ENCODE peak calls at places on chromosomes 7 and 10, in ten cellular contexts. I, X, Q, A, W, P, D, V, Z and R are unnamed samples.

GRCh38 chr10:17238445-17239275 is 10.6 kb downstream of the VIM start:
- DNase-seq in A (no peak), Z (no peak), V (no peak), D (no peak), I (no peak), W (no peak), X (no peak), Q (no peak), P (no peak), R (no peak)

GRCh38 chr7:119761776-119762175 is 511.2 kb upstream of the KCND2 start:
- DNase-seq in X (no peak), A (no peak), P (no peak), Z (no peak), D (no peak), V (no peak), I (no peak), W (no peak), Q (no peak), R (no peak)

GRCh38 chr7:133504825-133505224 is 251.9 kb downstream of the EXOC4 start:
- DNase-seq in A (no peak), X (no peak), Z (no peak), D (no peak), I (no peak), Q (no peak), V (no peak), P (no peak), W (no peak), R (no peak)

GRCh38 chr7:33853361-33854062 is 51.8 kb upstream of the BMPER start:
- DNase-seq in D (no peak), V (no peak), X (no peak), W (no peak), P (no peak), I (no peak), A (no peak), Z (no peak), Q (no peak), R (no peak)

GRCh38 chr10:77889277-77889903 is 37.2 kb downstream of the DLG5 start:
- DNase-seq in Z (no peak), A (no peak), P (peak), V (peak), W (peak), Q (peak), X (peak), D (peak), I (peak), R (no peak)

GRCh38 chr10:2839081-2839725 is 228.1 kb upstream of the PFKP start:
- DNase-seq in A (peak), Z (no peak), X (peak), Q (no peak), I (peak), P (peak), D (peak), W (peak), V (peak), R (no peak)

GRCh38 chr10:49360271-49361177 is 35.4 kb downstream of the DRGX start:
- DNase-seq in A (no peak), V (peak), P (no peak), W (peak), Q (no peak), I (peak), D (no peak), X (no peak), Z (no peak), R (no peak)

GRCh38 chr7:131076032-131076431 is 251.6 kb upstream of the MKLN1 start:
- DNase-seq in W (no peak), D (no peak), V (no peak), Q (no peak), X (no peak), A (no peak), Z (no peak), I (no peak), P (no peak), R (no peak)

GRCh38 chr10:74145133-74145532 is 5.5 kb downstream of the AP3M1 start:
- DNase-seq in P (no peak), W (no peak), I (no peak), Q (no peak), X (no peak), A (no peak), D (no peak), V (no peak), Z (no peak), R (no peak)

GRCh38 chr10:23171232-23171876 is 20.8 kb upstream of the PTF1A start:
- DNase-seq in W (no peak), Z (no peak), I (peak), A (no peak), Q (no peak), P (no peak), X (peak), D (peak), V (peak), R (no peak)

GRCh38 chr7:118186491-118186890 is 2.5 kb downstream of the LSM8 start:
- DNase-seq in P (no peak), W (no peak), A (no peak), Q (no peak), Z (no peak), I (no peak), D (no peak), V (no peak), X (no peak), R (no peak)

GRCh38 chr7:80185571-80185970 is 50.9 kb downstream of the GNAI1 start:
- DNase-seq in Q (no peak), X (no peak), I (no peak), Z (no peak), D (no peak), A (no peak), P (no peak), V (no peak), W (no peak), R (no peak)

GRCh38 chr10:118798186-118798811 is 43.5 kb upstream of the CACUL1 start:
- DNase-seq in I (no peak), W (no peak), V (no peak), D (no peak), P (no peak), A (no peak), Q (peak), Z (no peak), X (no peak), R (no peak)

GRCh38 chr7:114413741-114414140 is 874 bp upstream of the FOXP2 start:
- DNase-seq in D (no peak), V (no peak), A (no peak), Z (no peak), P (no peak), X (no peak), W (no peak), Q (no peak), I (no peak), R (no peak)

GRCh38 chr10:101709359-101710063 is 14.5 kb upstream of the FBXW4 start:
- DNase-seq in Q (no peak), W (no peak), I (no peak), D (no peak), V (no peak), Z (no peak), A (no peak), X (no peak), P (no peak), R (no peak)

GRCh38 chr10:132836248-132836831 is 50.4 kb upstream of the NKX6-2 start:
- DNase-seq in Q (no peak), W (no peak), V (no peak), P (no peak), X (no peak), Z (no peak), I (no peak), D (peak), A (peak), R (peak)

GRCh38 chr10:30384791-30385201 is 35.7 kb upstream of the MTPAP start:
- DNase-seq in X (peak), Z (no peak), D (peak), Q (peak), W (peak), V (peak), A (no peak), I (peak), P (no peak), R (no peak)

GRCh38 chr10:72145657-72146450 is 57.5 kb upstream of the SPOCK2 start:
- DNase-seq in D (no peak), Q (no peak), P (no peak), Z (no peak), X (peak), W (no peak), A (no peak), I (peak), V (peak), R (no peak)

GRCh38 chr10:92826061-92826460 is 22.3 kb upstream of the EXOC6 start:
- DNase-seq in W (no peak), I (no peak), D (no peak), V (no peak), X (no peak), P (no peak), Z (no peak), Q (no peak), A (no peak), R (no peak)
- H3K27ac ChIP-seq in W (no peak), I (no peak), D (no peak), V (no peak), X (no peak), P (no peak), Z (no peak), Q (no peak), A (no peak), R (no peak)

GRCh38 chr10:938954-939678 is 7.6 kb upstream of the LARP4B start:
- DNase-seq in Z (no peak), X (no peak), A (no peak), D (no peak), P (no peak), V (no peak), Q (no peak), I (no peak), W (no peak), R (no peak)
- H3K27ac ChIP-seq in Z (no peak), X (no peak), A (no peak), D (no peak), P (no peak), V (no peak), Q (no peak), I (no peak), W (no peak), R (no peak)

GRCh38 chr7:28330384-28331070 is 81.8 kb upstream of the CREB5 start:
- DNase-seq in Z (no peak), X (no peak), P (no peak), Q (no peak), I (no peak), A (no peak), W (no peak), D (no peak), V (no peak), R (no peak)

GRCh38 chr7:28329616-28330373 is 82.5 kb upstream of the CREB5 start:
- DNase-seq in Z (no peak), D (no peak), P (no peak), X (no peak), I (no peak), W (no peak), V (peak), A (no peak), Q (no peak), R (no peak)

GRCh38 chr7:28332031-28332430 is 80.3 kb upstream of the CREB5 start:
- DNase-seq in P (no peak), V (no peak), Z (no peak), I (no peak), W (no peak), D (no peak), A (no peak), Q (no peak), X (no peak), R (no peak)

GRCh38 chr7:28328161-28328560 is 84.2 kb upstream of the CREB5 start:
- DNase-seq in X (no peak), D (no peak), I (no peak), V (no peak), Q (no peak), P (no peak), Z (no peak), A (no peak), W (no peak), R (no peak)

GRCh38 chr7:28328822-28329615 is 83.3 kb upstream of the CREB5 start:
- DNase-seq in D (no peak), A (no peak), W (no peak), I (no peak), X (no peak), P (no peak), Z (no peak), Q (no peak), V (no peak), R (no peak)
- H3K27ac ChIP-seq in D (no peak), A (no peak), W (no peak), I (no peak), X (no peak), P (no peak), Z (no peak), Q (no peak), V (peak), R (no peak)

GRCh38 chr10:86535057-86535882 is 13.7 kb upstream of the WAPL start:
- DNase-seq in I (peak), X (peak), V (peak), Z (peak), P (peak), D (peak), W (peak), Q (peak), A (peak), R (peak)

GRCh38 chr10:86536294-86536861 is 14.8 kb upstream of the WAPL start:
- DNase-seq in Q (no peak), D (no peak), A (no peak), Z (peak), V (no peak), I (peak), P (no peak), X (peak), W (no peak), R (peak)

GRCh38 chr10:86538547-86538946 is 17.0 kb upstream of the WAPL start:
- DNase-seq in D (no peak), Q (no peak), V (no peak), P (peak), Z (no peak), W (no peak), A (no peak), I (no peak), X (no peak), R (no peak)

GRCh38 chr10:86533328-86533727 is 11.7 kb upstream of the WAPL start:
- DNase-seq in Z (no peak), V (no peak), A (peak), X (no peak), Q (no peak), D (no peak), W (no peak), P (no peak), I (no peak), R (no peak)
- H3K27ac ChIP-seq in Z (no peak), V (no peak), A (peak), X (no peak), Q (no peak), D (no peak), W (no peak), P (no peak), I (no peak), R (no peak)

DNA sequence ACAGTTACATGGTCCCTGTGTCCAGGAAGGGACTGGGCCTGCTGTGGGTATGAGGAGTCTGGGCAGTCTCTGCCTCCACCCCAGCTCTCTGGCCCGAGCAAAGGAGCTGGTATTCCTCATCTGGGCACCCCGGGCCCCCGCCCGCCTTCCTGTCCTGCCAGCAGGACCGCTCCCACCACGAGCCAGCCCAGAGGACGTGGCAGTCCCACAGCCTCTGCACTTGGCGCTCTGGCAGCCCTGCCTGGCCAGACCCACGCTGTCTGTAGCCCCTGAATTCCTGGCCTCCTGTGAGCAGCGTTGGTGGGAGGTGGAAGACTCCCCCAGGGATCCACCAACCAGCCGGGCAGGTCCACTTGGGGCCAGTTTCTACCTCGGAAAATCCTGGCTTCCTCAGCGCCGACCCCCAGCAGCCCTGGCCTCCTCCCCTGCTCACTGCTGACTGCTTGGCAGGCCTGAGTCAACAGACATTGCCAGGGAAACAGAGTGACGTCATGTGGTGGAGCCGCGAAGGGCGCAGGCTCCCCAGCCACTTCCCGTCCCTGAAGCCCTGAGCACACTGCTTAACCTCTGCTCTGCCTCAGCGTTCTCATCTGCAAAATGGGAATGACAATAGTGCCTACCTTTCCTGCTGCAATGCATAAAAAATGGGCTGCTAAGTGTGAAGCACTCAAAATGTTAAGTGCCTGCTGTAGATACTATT is 21.6 kb upstream of the LIMK1 start:
- DNase-seq in I (no peak), A (peak), X (no peak), Z (peak), D (peak), V (no peak), P (peak), Q (peak), W (peak), R (peak)
- H3K27ac ChIP-seq in I (no peak), A (peak), X (no peak), Z (peak), D (peak), V (no peak), P (peak), Q (no peak), W (peak), R (peak)

DNA sequence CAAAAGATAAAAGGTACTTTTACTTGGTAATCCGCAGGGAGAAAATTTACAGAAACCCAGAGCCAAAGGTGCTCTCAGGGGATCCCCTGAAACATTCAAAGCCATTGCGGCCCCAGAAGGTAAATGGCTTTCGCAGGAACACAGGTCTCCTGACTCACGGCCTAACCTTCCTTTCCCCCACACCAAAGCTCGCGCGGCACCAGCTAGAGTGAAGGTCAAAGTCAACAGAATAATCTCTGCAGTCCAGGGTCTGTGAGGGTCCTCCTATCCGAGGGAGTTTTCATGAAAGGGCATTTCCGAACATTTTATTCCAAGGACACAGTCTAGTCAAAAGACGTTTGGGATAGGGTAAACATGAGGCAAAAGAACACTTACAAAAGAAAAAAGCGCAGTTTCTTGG is 615 bp upstream of the STEAP2 start:
- DNase-seq in Q (no peak), P (peak), V (peak), X (no peak), I (peak), W (no peak), D (peak), Z (no peak), A (no peak), R (no peak)
- H3K27ac ChIP-seq in Q (no peak), P (peak), V (no peak), X (no peak), I (peak), W (peak), D (peak), Z (no peak), A (peak), R (peak)

GRCh38 chr10:31549936-31550335 is 230.9 kb downstream of the ZEB1 start:
- DNase-seq in I (no peak), Z (no peak), V (no peak), W (no peak), Q (no peak), D (no peak), P (no peak), A (no peak), X (no peak), R (no peak)
- H3K27ac ChIP-seq in I (no peak), Z (no peak), V (no peak), W (no peak), Q (no peak), D (no peak), P (no peak), A (no peak), X (no peak), R (no peak)

DNA sequence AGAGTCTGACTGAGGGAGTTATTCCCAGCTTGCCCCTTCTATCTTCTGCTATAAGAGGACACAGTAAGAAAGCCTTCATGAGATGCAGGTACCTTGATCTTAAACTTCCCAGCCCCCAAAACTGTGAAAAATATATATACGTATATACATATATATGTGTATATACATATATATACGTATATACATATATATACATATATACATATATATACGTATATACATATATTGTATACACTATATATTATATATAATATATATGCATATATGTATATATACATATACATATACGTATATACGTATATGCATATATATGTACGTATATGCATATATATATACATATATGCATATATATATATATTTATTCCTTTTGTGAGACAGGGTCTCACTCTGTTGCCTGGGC is 17.7 kb downstream of the EZH2 start:
- DNase-seq in W (no peak), X (no peak), D (no peak), Z (no peak), I (no peak), A (no peak), P (no peak), V (no peak), Q (no peak), R (no peak)
- H3K27ac ChIP-seq in W (no peak), X (no peak), D (no peak), Z (no peak), I (no peak), A (no peak), P (no peak), V (no peak), Q (no peak), R (no peak)

DNA sequence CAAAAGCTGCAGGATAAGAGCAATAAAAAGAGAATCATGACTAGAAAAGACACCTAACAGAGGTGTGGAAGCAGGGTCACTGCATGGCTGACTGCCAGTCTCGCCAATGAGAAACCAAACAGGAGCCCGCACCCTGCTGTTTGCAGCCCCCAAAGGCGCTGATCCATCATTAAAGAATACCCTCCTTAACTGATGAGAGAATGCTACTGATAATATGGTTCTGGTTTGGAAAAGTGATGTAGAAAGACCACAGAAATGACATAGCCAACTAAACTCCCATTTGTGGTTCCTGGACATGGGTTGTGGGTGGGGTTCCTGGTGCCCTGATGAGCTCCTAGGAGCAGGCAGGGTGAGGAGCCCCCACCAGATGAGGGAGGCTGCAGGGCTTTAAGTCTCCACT is 207.4 kb downstream of the TNS3 start:
- DNase-seq in Q (no peak), X (no peak), Z (no peak), A (no peak), P (no peak), I (no peak), W (peak), V (no peak), D (no peak), R (peak)
- H3K27ac ChIP-seq in Q (no peak), X (no peak), Z (no peak), A (peak), P (no peak), I (no peak), W (no peak), V (no peak), D (peak), R (no peak)